ENCODE peak calls at places on chromosomes 4 and X, in eight cellular contexts. H is NCI-H2171; O is AG08395; Q is stromal cell of bone marrow; J is epithelial cell of esophagus; V is stimulated activated CD4-positive, alpha-beta T cell treated with anti-CD3 and anti-CD28 coated beads, Interleukin-4, amount 100 ng/mL, for 1 hour; U is AG08396; B is iPS DF 6.9. W is an unnamed sample.

GRCh38 chr4:79227896-79228295 is 98.0 kb downstream of the NAA11 start:
- DNase-seq in H (no peak), O (no peak), Q (no peak), J (no peak), V (no peak), U (no peak), B (no peak), W (no peak)

GRCh38 chr4:39716356-39716755 is 18.4 kb downstream of the UBE2K start:
- DNase-seq in H (no peak), O (no peak), Q (no peak), J (no peak), V (no peak), U (no peak), B (no peak), W (no peak)

GRCh38 chrX:16120431-16120830 is 2.9 kb upstream of the GRPR start:
- DNase-seq in H (no peak), O (no peak), Q (no peak), J (no peak), V (no peak), U (no peak), B (no peak), W (no peak)

GRCh38 chr4:117900832-117901231 is 133.5 kb upstream of the NDST3 start:
- DNase-seq in H (no peak), O (no peak), Q (no peak), J (peak; percentile 6), V (no peak), U (no peak), B (no peak), W (no peak)

GRCh38 chr4:52421811-52422213 is 237.3 kb downstream of the USP46 start:
- DNase-seq in H (no peak), O (peak; percentile 24), Q (peak; percentile 6), J (no peak), V (no peak), U (no peak), B (no peak), W (no peak)

GRCh38 chr4:139666735-139667266 is 1.2 kb downstream of the MGST2 start:
- DNase-seq in H (peak; percentile 0), O (peak; percentile 14), Q (no peak), J (peak; percentile 76), V (no peak), U (peak; percentile 18), B (no peak), W (peak; percentile 37)

GRCh38 chr4:128163177-128164117 is 102.3 kb downstream of the LARP1B start:
- DNase-seq in H (no peak), O (peak; percentile 32), Q (no peak), J (peak; percentile 85), V (no peak), U (peak; percentile 30), B (no peak), W (peak; percentile 26)

GRCh38 chr4:121070696-121071639 is 1.4 kb downstream of the NDNF start:
- DNase-seq in H (no peak), O (peak; percentile 63), Q (no peak), J (peak; percentile 31), V (peak; percentile 11), U (peak; percentile 58), B (no peak), W (peak; percentile 14)

GRCh38 chr4:146096374-146096773 is 79.1 kb upstream of the LSM6 start:
- DNase-seq in H (no peak), O (no peak), Q (no peak), J (no peak), V (no peak), U (no peak), B (no peak), W (no peak)

GRCh38 chrX:137166591-137166990 is 132.8 kb upstream of the GPR101 start:
- DNase-seq in H (no peak), O (no peak), Q (no peak), J (peak; percentile 0), V (peak; percentile 1), U (no peak), B (no peak), W (no peak)

GRCh38 chr4:154686838-154687237 is 57.0 kb upstream of the LRAT start:
- DNase-seq in H (no peak), O (no peak), Q (no peak), J (peak; percentile 18), V (no peak), U (no peak), B (no peak), W (no peak)

GRCh38 chr4:32135642-32136041 is 1415.5 kb downstream of the PCDH7 start:
- DNase-seq in H (no peak), O (no peak), Q (no peak), J (peak; percentile 90), V (no peak), U (no peak), B (no peak), W (no peak)

W was measured in HTR-8/SVneo.